ENCODE peak calls at places on chromosomes 1 and 21, in five cellular contexts. A is bronchial epithelial cell, Z is hepatocyte, H is mucosa of descending colon, W is transverse colon. F is an unnamed sample.

GRCh38 chr1:153058826-153059784 is 1.8 kb upstream of the SPRR2A start:
- DNase-seq in H (no peak), Z (no peak), A (peak), W (no peak), F (no peak)

GRCh38 chr1:231847612-231848390 is 221.2 kb downstream of the DISC1 start:
- DNase-seq in W (no peak), H (no peak), A (no peak), Z (no peak), F (no peak)

GRCh38 chr1:185534806-185535205 is 199.4 kb upstream of the HMCN1 start:
- DNase-seq in W (no peak), A (peak), H (no peak), Z (no peak), F (no peak)

GRCh38 chr1:109901508-109902145 is 9.0 kb upstream of the CSF1 start:
- DNase-seq in H (peak), A (peak), Z (peak), W (peak), F (no peak)

GRCh38 chr21:43277481-43278351 is 108.9 kb downstream of the CRYAA start:
- DNase-seq in Z (no peak), H (no peak), W (no peak), A (peak), F (no peak)

GRCh38 chr1:59699227-59699847 is 115.4 kb upstream of the HOOK1 start:
- DNase-seq in W (no peak), H (no peak), A (peak), Z (peak), F (peak)

GRCh38 chr1:235648407-235648907 is 1.1 kb downstream of the GNG4 start:
- DNase-seq in Z (peak), H (peak), A (no peak), W (peak), F (no peak)

GRCh38 chr1:212485895-212486590 is 53.3 kb downstream of the NENF start:
- DNase-seq in A (peak), H (peak), Z (peak), W (peak), F (peak)

GRCh38 chr1:230144010-230144614 is 77.1 kb downstream of the GALNT2 start:
- DNase-seq in Z (peak), H (no peak), W (no peak), A (no peak), F (no peak)

GRCh38 chr21:45736705-45737484 is 93.4 kb downstream of the PCBP3 start:
- DNase-seq in H (no peak), Z (no peak), W (no peak), A (no peak), F (no peak)

GRCh38 chr1:3651939-3652537 is at the start of gene TP73:
- DNase-seq in H (peak), A (no peak), Z (peak), W (no peak), F (no peak)

GRCh38 chr1:53137729-53138128 is 4.7 kb downstream of the SLC1A7 start:
- DNase-seq in W (no peak), Z (no peak), H (no peak), A (no peak), F (no peak)

GRCh38 chr1:215824245-215824644 is 257.1 kb downstream of the KCTD3 start:
- DNase-seq in W (no peak), Z (peak), A (no peak), H (no peak), F (no peak)

GRCh38 chr1:221444346-221444745 is 297.5 kb downstream of the DUSP10 start:
- DNase-seq in W (no peak), Z (no peak), A (no peak), H (no peak), F (no peak)

GRCh38 chr1:11380500-11380899 is 98.5 kb upstream of the DISP3 start:
- DNase-seq in H (no peak), Z (no peak), A (no peak), W (no peak), F (no peak)

GRCh38 chr1:13513885-13514546 is at the start of gene LRRC38:
- DNase-seq in Z (peak), A (no peak), W (peak), H (peak), F (no peak)

GRCh38 chr1:3837200-3837599 is 19.8 kb downstream of the CEP104 start:
- DNase-seq in H (no peak), W (no peak), A (no peak), Z (no peak), F (no peak)

GRCh38 chr1:30414851-30415165 is 308.6 kb downstream of the MATN1 start:
- DNase-seq in A (no peak), W (no peak), Z (no peak), H (no peak), F (no peak)

GRCh38 chr21:45865106-45865835 is 116.3 kb upstream of the COL6A1 start:
- DNase-seq in W (no peak), A (peak), H (no peak), Z (no peak), F (peak)

GRCh38 chr1:167797005-167797404 is 75.2 kb downstream of the MPZL1 start:
- DNase-seq in H (peak), Z (peak), W (peak), A (peak), F (peak)

GRCh38 chr1:107530543-107530942 is 389.7 kb downstream of the NTNG1 start:
- DNase-seq in W (peak), A (peak), Z (no peak), H (no peak), F (peak)

GRCh38 chr1:168917796-168918195 is 188.7 kb upstream of the ATP1B1 start:
- DNase-seq in A (no peak), H (no peak), Z (no peak), W (no peak), F (no peak)

GRCh38 chr1:3905953-3906671 is 6.0 kb upstream of the C1orf174 start:
- DNase-seq in A (no peak), Z (no peak), H (no peak), W (no peak), F (no peak)

GRCh38 chr1:218397752-218398339 is 52.7 kb downstream of the TGFB2 start:
- DNase-seq in Z (peak), H (no peak), W (no peak), A (peak), F (no peak)

GRCh38 chr21:45285266-45285931 is 2.3 kb downstream of the POFUT2 start:
- DNase-seq in H (peak), Z (no peak), W (peak), A (no peak), F (no peak)

GRCh38 chr1:229920683-229921082 is 146.4 kb upstream of the GALNT2 start:
- DNase-seq in W (no peak), Z (no peak), A (no peak), H (no peak), F (no peak)

GRCh38 chr1:165675794-165676193 is 22.6 kb downstream of the ALDH9A1 start:
- DNase-seq in Z (no peak), H (no peak), W (no peak), A (peak), F (no peak)

GRCh38 chr1:157963713-157964112 is 29.7 kb upstream of the KIRREL1 start:
- DNase-seq in H (peak), W (peak), A (peak), Z (peak), F (peak)

DNA sequence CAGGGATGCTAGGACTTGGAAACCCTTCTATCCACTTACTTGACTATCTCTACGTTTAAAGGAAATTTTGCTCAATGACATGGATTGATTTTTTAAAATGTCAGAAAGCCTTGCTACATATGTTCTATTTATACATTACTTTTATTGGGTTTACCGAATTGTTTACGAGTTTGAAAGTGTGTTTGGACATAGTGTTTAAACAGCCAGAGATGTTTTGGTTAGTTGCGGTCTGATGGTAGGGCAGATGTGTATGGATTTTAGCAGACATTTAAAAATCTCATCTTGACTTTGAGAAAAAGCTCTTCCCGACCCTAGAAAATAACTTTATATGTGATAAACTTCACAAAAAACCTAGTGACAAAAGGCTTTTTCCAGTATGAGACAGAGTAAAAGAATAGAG is 513.7 kb downstream of the PLA2G4A start:
- DNase-seq in A (no peak), Z (no peak), H (no peak), W (no peak), F (no peak)
- TF ChIP-seq CTCF in A (no peak), Z (no peak), H (no peak), W (no peak), F (no peak)

GRCh38 chr1:161069731-161070270 is at the start of gene ARHGAP30:
- DNase-seq in W (peak), H (peak), A (no peak), Z (no peak), F (no peak)

GRCh38 chr1:161072751-161073449 is 3.2 kb upstream of the ARHGAP30 start:
- DNase-seq in W (no peak), H (no peak), Z (no peak), A (no peak), F (no peak)

GRCh38 chr1:161070737-161071136 is 1.0 kb upstream of the ARHGAP30 start:
- DNase-seq in A (peak), W (no peak), Z (no peak), H (no peak), F (no peak)

GRCh38 chr1:161073474-161074121 is 3.9 kb upstream of the ARHGAP30 start:
- DNase-seq in H (peak), Z (peak), W (peak), A (peak), F (no peak)

DNA sequence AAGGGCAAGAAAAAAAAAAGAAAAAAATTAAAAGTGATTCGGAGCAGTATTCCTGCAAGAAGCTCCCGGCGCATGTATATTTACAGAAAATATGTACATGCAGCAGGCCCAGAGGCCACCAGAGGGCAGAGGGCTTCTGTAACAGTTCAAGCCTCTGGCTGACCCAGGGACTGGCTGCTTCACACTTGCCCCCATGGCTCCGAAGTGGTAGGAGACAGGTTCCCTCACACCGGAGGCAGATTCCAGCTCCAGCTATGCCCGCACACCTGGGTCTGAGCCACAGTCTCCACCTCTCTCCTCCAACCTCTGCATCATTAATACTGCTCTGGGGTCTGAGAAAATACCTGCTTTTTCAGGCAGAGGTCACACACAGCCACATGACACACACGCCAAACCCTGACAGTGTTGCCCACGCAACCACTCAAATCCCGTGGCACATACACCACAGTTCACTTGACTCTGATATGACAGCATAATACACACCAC is 2.2 kb upstream of the ARHGAP30 start:
- DNase-seq in A (peak), H (peak), W (peak), Z (peak), F (peak)
- TF ChIP-seq CTCF in A (peak), H (peak), W (peak), Z (peak), F (peak)

GRCh38 chr1:23619299-23620188 is 60.2 kb upstream of the ID3 start:
- DNase-seq in W (peak), A (peak), H (peak), Z (peak), F (no peak)
- TF ChIP-seq CTCF in W (no peak), A (no peak), H (no peak), Z (no peak), F (no peak)

GRCh38 chr1:65444128-65444527 is 23.7 kb downstream of the LEPR start:
- DNase-seq in H (no peak), A (no peak), W (no peak), Z (no peak), F (no peak)

GRCh38 chr1:65445837-65446236 is 25.4 kb downstream of the LEPR start:
- DNase-seq in A (no peak), H (no peak), Z (no peak), W (no peak), F (no peak)

GRCh38 chr1:65449214-65449823 is 28.9 kb downstream of the LEPR start:
- DNase-seq in W (no peak), H (no peak), Z (no peak), A (no peak), F (no peak)
- TF ChIP-seq CTCF in W (no peak), H (no peak), Z (peak), A (peak), F (peak)

GRCh38 chr1:170765712-170766330 is 101.9 kb downstream of the PRRX1 start:
- DNase-seq in H (no peak), A (peak), W (no peak), Z (peak), F (peak)
- TF ChIP-seq CTCF in H (no peak), A (peak), W (no peak), Z (peak), F (peak)

DNA sequence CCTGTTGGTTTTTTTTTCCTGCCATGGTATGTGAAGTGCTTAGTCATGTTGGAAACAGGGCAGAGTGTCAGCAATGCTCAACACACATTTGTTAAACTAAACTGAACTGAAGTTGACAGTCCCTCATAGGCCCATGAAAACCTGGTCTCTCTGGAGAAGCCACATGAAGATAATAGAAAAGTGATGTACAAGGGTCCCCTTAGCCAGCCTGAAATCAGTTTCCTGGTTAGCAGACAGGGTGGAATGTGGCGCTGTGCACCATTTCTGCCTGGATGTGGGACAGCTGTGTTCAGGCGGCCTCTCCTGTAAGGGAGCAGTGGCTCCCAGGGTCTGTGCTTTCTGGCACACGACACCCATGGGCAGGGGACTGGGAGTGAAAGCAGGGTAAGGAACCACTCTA is 9.9 kb upstream of the CHI3L1 start:
- DNase-seq in H (no peak), A (no peak), Z (no peak), W (no peak), F (no peak)
- TF ChIP-seq CTCF in H (no peak), A (no peak), Z (no peak), W (no peak), F (peak)

GRCh38 chr1:77060000-77060399 is 159.2 kb downstream of the PIGK start:
- DNase-seq in A (no peak), Z (no peak), W (no peak), H (no peak), F (no peak)
- TF ChIP-seq CTCF in A (no peak), Z (no peak), W (no peak), H (no peak), F (no peak)

GRCh38 chr1:9039761-9040658 is 13.8 kb upstream of the SLC2A7 start:
- DNase-seq in A (no peak), Z (no peak), W (no peak), H (no peak), F (no peak)
- TF ChIP-seq CTCF in A (no peak), Z (no peak), W (no peak), H (no peak), F (no peak)

GRCh38 chr21:15826147-15826780 is 96.5 kb downstream of the USP25 start:
- DNase-seq in Z (peak), H (no peak), W (peak), A (peak), F (peak)
- TF ChIP-seq CTCF in Z (peak), H (peak), W (peak), A (peak), F (peak)

F was measured in HFFc6.